ENCODE peak calls at places on chromosomes 5 and 9, in seven cellular contexts. H is stimulated activated CD8-positive, alpha-beta memory T cell treated with anti-CD3 and anti-CD28 coated beads, Interleukin-4, amount 100 ng/mL, for 1 hour; N is brain microvascular endothelial cell; O is AG08396; V is OCI-LY7; T is EH; M is H1. X is an unnamed sample.

GRCh38 chr9:109399258-109399767 is 78.5 kb upstream of the EPB41L4B start:
- DNase-seq in H (no peak), N (no peak), O (no peak), V (no peak), T (no peak), M (no peak), X (no peak)

GRCh38 chr9:75624984-75625383 is 265.5 kb upstream of the PCSK5 start:
- DNase-seq in H (no peak), N (no peak), O (no peak), V (no peak), T (no peak), M (no peak), X (no peak)

GRCh38 chr5:52997424-52997823 is 8.3 kb downstream of the ITGA2 start:
- DNase-seq in H (no peak), N (no peak), O (no peak), V (no peak), T (no peak), M (no peak), X (no peak)

GRCh38 chr9:128420651-128421473 is at the start of gene CERCAM:
- DNase-seq in H (peak), N (peak), O (peak), V (peak), T (peak), M (peak), X (no peak)

GRCh38 chr9:801399-802071 is 40.0 kb upstream of the DMRT1 start:
- DNase-seq in H (no peak), N (peak), O (no peak), V (no peak), T (peak), M (no peak), X (no peak)

GRCh38 chr5:58236498-58236897 is 223.4 kb downstream of the PLK2 start:
- DNase-seq in H (no peak), N (no peak), O (no peak), V (no peak), T (no peak), M (no peak), X (no peak)

GRCh38 chr5:142789206-142789605 is 19.0 kb downstream of the ARHGAP26 start:
- DNase-seq in H (no peak), N (no peak), O (no peak), V (no peak), T (no peak), M (no peak), X (no peak)

GRCh38 chr9:5586391-5586802 is 42.5 kb upstream of the RIC1 start:
- DNase-seq in H (no peak), N (peak), O (peak), V (peak), T (peak), M (no peak), X (no peak)

GRCh38 chr9:107539427-107540154 is 50.0 kb upstream of the KLF4 start:
- DNase-seq in H (no peak), N (no peak), O (no peak), V (no peak), T (no peak), M (no peak), X (peak)

GRCh38 chr5:171757853-171758535 is 27.6 kb upstream of the SMIM23 start:
- DNase-seq in H (no peak), N (peak), O (peak), V (no peak), T (peak), M (no peak), X (no peak)

GRCh38 chr5:68465133-68465532 is 249.6 kb downstream of the PIK3R1 start:
- DNase-seq in H (no peak), N (no peak), O (no peak), V (no peak), T (no peak), M (no peak), X (no peak)

GRCh38 chr9:132190966-132191365 is 29.1 kb downstream of the NTNG2 start:
- DNase-seq in H (no peak), N (no peak), O (no peak), V (no peak), T (no peak), M (no peak), X (no peak)

GRCh38 chr5:88235346-88235745 is 33.3 kb downstream of the TMEM161B start:
- DNase-seq in H (no peak), N (no peak), O (no peak), V (no peak), T (no peak), M (no peak), X (no peak)

GRCh38 chr5:111574316-111574715 is 62.0 kb upstream of the STARD4 start:
- DNase-seq in H (no peak), N (peak), O (no peak), V (no peak), T (peak), M (no peak), X (no peak)

GRCh38 chr5:177403826-177404640 is 3.6 kb upstream of the PFN3 start:
- DNase-seq in H (peak), N (peak), O (peak), V (peak), T (peak), M (peak), X (no peak)

GRCh38 chr9:124611106-124611505 is 103.9 kb upstream of the NR5A1 start:
- DNase-seq in H (no peak), N (no peak), O (no peak), V (no peak), T (peak), M (no peak), X (no peak)

GRCh38 chr5:95843733-95844223 is 21.3 kb upstream of the GLRX start:
- DNase-seq in H (no peak), N (no peak), O (no peak), V (no peak), T (peak), M (no peak), X (no peak)

GRCh38 chr9:29144476-29144875 is 1571.2 kb upstream of the C9orf72 start:
- DNase-seq in H (no peak), N (no peak), O (no peak), V (no peak), T (no peak), M (no peak), X (no peak)

GRCh38 chr5:87574106-87574505 is 161.4 kb upstream of the CCNH start:
- DNase-seq in H (no peak), N (no peak), O (no peak), V (no peak), T (no peak), M (no peak), X (no peak)

GRCh38 chr9:129404621-129405020 is 216.3 kb downstream of the C9orf50 start:
- DNase-seq in H (no peak), N (no peak), O (no peak), V (no peak), T (no peak), M (no peak), X (no peak)

GRCh38 chr9:8916771-8917170 is 1117.2 kb upstream of the DMAC1 start:
- DNase-seq in H (no peak), N (no peak), O (no peak), V (no peak), T (no peak), M (no peak), X (no peak)

GRCh38 chr5:98942849-98943248 is 14.0 kb upstream of the CHD1 start:
- DNase-seq in H (no peak), N (no peak), O (no peak), V (no peak), T (peak), M (no peak), X (no peak)

GRCh38 chr9:135582541-135582940 is 21.0 kb downstream of the PAEP start:
- DNase-seq in H (no peak), N (no peak), O (no peak), V (no peak), T (no peak), M (peak), X (no peak)